ENCODE peak calls at places on chromosome 1, in five cellular contexts. One of them, this sample, is unnamed.

GRCh38 chr1:176058686-176059085 is 148.4 kb downstream of the COP1 start:
- DNase-seq in astrocyte of the hippocampus: peak
- DNase-seq in anterior cingulate cortex: no peak
- DNase-seq in activated naive CD4-positive, alpha-beta T cell: no peak
- DNase-seq in GM04503: no peak
- DNase-seq in this sample: no peak

GRCh38 chr1:167791281-167792209 is 69.8 kb downstream of the MPZL1 start:
- DNase-seq in astrocyte of the hippocampus: no peak
- DNase-seq in anterior cingulate cortex: no peak
- DNase-seq in activated naive CD4-positive, alpha-beta T cell: no peak
- DNase-seq in GM04503: peak
- DNase-seq in this sample: no peak

GRCh38 chr1:2360588-2361364 is 30.6 kb downstream of the MORN1 start:
- DNase-seq in astrocyte of the hippocampus: peak
- DNase-seq in anterior cingulate cortex: no peak
- DNase-seq in activated naive CD4-positive, alpha-beta T cell: no peak
- DNase-seq in GM04503: no peak
- DNase-seq in this sample: no peak

GRCh38 chr1:84698151-84698651 is 7.9 kb upstream of the SSX2IP start:
- DNase-seq in astrocyte of the hippocampus: peak
- DNase-seq in anterior cingulate cortex: no peak
- DNase-seq in activated naive CD4-positive, alpha-beta T cell: no peak
- DNase-seq in GM04503: peak
- DNase-seq in this sample: no peak

GRCh38 chr1:229196404-229197224 is 74.3 kb upstream of the RAB4A start:
- DNase-seq in astrocyte of the hippocampus: no peak
- DNase-seq in anterior cingulate cortex: no peak
- DNase-seq in activated naive CD4-positive, alpha-beta T cell: no peak
- DNase-seq in GM04503: peak
- DNase-seq in this sample: no peak

GRCh38 chr1:158932171-158932570 is 819 bp downstream of the PYHIN1 start:
- DNase-seq in astrocyte of the hippocampus: no peak
- DNase-seq in anterior cingulate cortex: no peak
- DNase-seq in activated naive CD4-positive, alpha-beta T cell: no peak
- DNase-seq in GM04503: no peak
- DNase-seq in this sample: no peak

GRCh38 chr1:1246601-1247340 is at the start of gene C1QTNF12:
- DNase-seq in astrocyte of the hippocampus: peak
- DNase-seq in anterior cingulate cortex: no peak
- DNase-seq in activated naive CD4-positive, alpha-beta T cell: no peak
- DNase-seq in GM04503: no peak
- DNase-seq in this sample: no peak

GRCh38 chr1:216215169-216215568 is 208.1 kb downstream of the USH2A start:
- DNase-seq in astrocyte of the hippocampus: no peak
- DNase-seq in anterior cingulate cortex: no peak
- DNase-seq in activated naive CD4-positive, alpha-beta T cell: no peak
- DNase-seq in GM04503: no peak
- DNase-seq in this sample: no peak

GRCh38 chr1:46248122-46248920 is 758 bp downstream of the RAD54L start:
- DNase-seq in astrocyte of the hippocampus: no peak
- DNase-seq in anterior cingulate cortex: no peak
- DNase-seq in activated naive CD4-positive, alpha-beta T cell: no peak
- DNase-seq in GM04503: no peak
- DNase-seq in this sample: peak

GRCh38 chr1:235511470-235512240 is 7.4 kb upstream of the B3GALNT2 start:
- DNase-seq in astrocyte of the hippocampus: peak
- DNase-seq in anterior cingulate cortex: no peak
- DNase-seq in activated naive CD4-positive, alpha-beta T cell: no peak
- DNase-seq in GM04503: no peak
- DNase-seq in this sample: no peak

GRCh38 chr1:17117451-17118265 is 1.6 kb downstream of the PADI2 start:
- DNase-seq in astrocyte of the hippocampus: no peak
- DNase-seq in anterior cingulate cortex: no peak
- DNase-seq in activated naive CD4-positive, alpha-beta T cell: no peak
- DNase-seq in GM04503: no peak
- DNase-seq in this sample: peak

GRCh38 chr1:155077758-155078495 is 710 bp upstream of the EFNA3 start:
- DNase-seq in astrocyte of the hippocampus: no peak
- DNase-seq in anterior cingulate cortex: no peak
- DNase-seq in activated naive CD4-positive, alpha-beta T cell: no peak
- DNase-seq in GM04503: no peak
- DNase-seq in this sample: peak

GRCh38 chr1:232428036-232428600 is 201.8 kb downstream of the SIPA1L2 start:
- DNase-seq in astrocyte of the hippocampus: no peak
- DNase-seq in anterior cingulate cortex: no peak
- DNase-seq in activated naive CD4-positive, alpha-beta T cell: no peak
- DNase-seq in GM04503: no peak
- DNase-seq in this sample: no peak

GRCh38 chr1:19156676-19157075 is 53.4 kb downstream of the UBR4 start:
- DNase-seq in astrocyte of the hippocampus: peak
- DNase-seq in anterior cingulate cortex: peak
- DNase-seq in activated naive CD4-positive, alpha-beta T cell: no peak
- DNase-seq in GM04503: no peak
- DNase-seq in this sample: no peak

GRCh38 chr1:8844421-8845063 is 27.1 kb upstream of the RERE start:
- DNase-seq in astrocyte of the hippocampus: no peak
- DNase-seq in anterior cingulate cortex: no peak
- DNase-seq in activated naive CD4-positive, alpha-beta T cell: no peak
- DNase-seq in GM04503: no peak
- DNase-seq in this sample: no peak

GRCh38 chr1:234538062-234538731 is 59.2 kb upstream of the TARBP1 start:
- DNase-seq in astrocyte of the hippocampus: no peak
- DNase-seq in anterior cingulate cortex: no peak
- DNase-seq in activated naive CD4-positive, alpha-beta T cell: no peak
- DNase-seq in GM04503: no peak
- DNase-seq in this sample: no peak